ENCODE peak calls at places on chromosomes 7 and 10, in eight cellular contexts. Y is colonic mucosa, C is adrenal gland, K is neural progenitor cell, U is left ventricle myocardium inferior, I is ovary, W is fibroblast of lung, G is astrocyte. S is an unnamed sample.

GRCh38 chr7:32618987-32619386 is 123.7 kb downstream of the AVL9 start:
- DNase-seq in Y (no peak), C (no peak), K (no peak), U (no peak), I (no peak), W (peak; percentile 7), G (no peak), S (no peak)

GRCh38 chr7:90453259-90453891 is 16.1 kb upstream of the PTTG1IP2 start:
- DNase-seq in Y (no peak), C (no peak), K (no peak), U (no peak), I (no peak), W (no peak), G (no peak), S (no peak)

GRCh38 chr10:93941603-93942002 is 47.8 kb downstream of the SLC35G1 start:
- DNase-seq in Y (no peak), C (no peak), K (no peak), U (no peak), I (no peak), W (no peak), G (no peak), S (no peak)

GRCh38 chr7:30027065-30027456 is 559 bp upstream of the FKBP14 start:
- DNase-seq in Y (no peak), C (peak; percentile 39), K (no peak), U (no peak), I (no peak), W (peak; percentile 76), G (peak; percentile 70), S (peak; percentile 67)

GRCh38 chr7:83060218-83060617 is 102.5 kb downstream of the PCLO start:
- DNase-seq in Y (no peak), C (peak; percentile 33), K (no peak), U (peak; percentile 13), I (no peak), W (no peak), G (no peak), S (peak; percentile 14)

GRCh38 chr10:119595134-119595714 is 1.5 kb downstream of the TIAL1 start:
- DNase-seq in Y (peak; percentile 29), C (no peak), K (peak; percentile 38), U (no peak), I (no peak), W (peak; percentile 71), G (peak; percentile 59), S (peak; percentile 60)

GRCh38 chr7:139697031-139697430 is 80.8 kb downstream of the HIPK2 start:
- DNase-seq in Y (peak; percentile 38), C (no peak), K (no peak), U (no peak), I (no peak), W (no peak), G (no peak), S (no peak)

GRCh38 chr7:143405671-143406352 is 2.8 kb downstream of the EPHA1 start:
- DNase-seq in Y (no peak), C (no peak), K (no peak), U (no peak), I (no peak), W (no peak), G (no peak), S (no peak)

GRCh38 chr7:20136647-20137046 is 80.5 kb downstream of the MACC1 start:
- DNase-seq in Y (no peak), C (no peak), K (no peak), U (no peak), I (no peak), W (no peak), G (no peak), S (no peak)

GRCh38 chr7:132394283-132395003 is 181.8 kb downstream of the PLXNA4 start:
- DNase-seq in Y (no peak), C (no peak), K (no peak), U (no peak), I (no peak), W (no peak), G (no peak), S (no peak)

GRCh38 chr10:101130984-101131961 is at the start of gene TLX1:
- DNase-seq in Y (no peak), C (no peak), K (peak; percentile 82), U (no peak), I (no peak), W (no peak), G (no peak), S (no peak)

DNA sequence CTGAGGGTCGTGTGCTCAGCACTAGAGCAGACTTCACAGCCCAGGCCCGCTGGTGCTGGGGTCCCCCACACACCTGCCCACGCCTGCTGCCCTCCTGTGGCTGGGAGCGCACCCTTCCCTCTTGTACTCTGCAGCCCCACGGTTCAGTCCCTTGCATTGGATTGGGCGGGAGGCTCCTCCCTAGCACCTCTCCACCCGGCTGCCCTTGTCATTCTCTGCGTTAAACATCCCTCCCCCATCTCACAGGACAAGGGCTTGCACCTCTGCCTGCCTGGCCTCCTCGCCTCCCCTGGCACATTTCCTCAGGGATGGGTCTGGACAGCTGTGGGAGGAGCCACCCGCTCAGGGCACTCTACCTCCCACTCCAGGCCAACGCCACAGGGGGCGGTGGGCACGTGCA is 68.7 kb downstream of the ALOX5 start:
- DNase-seq in Y (no peak), C (no peak), K (no peak), U (no peak), I (no peak), W (no peak), G (no peak), S (no peak)
- TF ChIP-seq CTCF in Y (no peak), C (no peak), K (peak; percentile 17), U (no peak), I (no peak), W (no peak), G (no peak), S (no peak)

GRCh38 chr7:128164955-128165670 is 76.0 kb upstream of the LEP start:
- DNase-seq in Y (no peak), C (no peak), K (no peak), U (no peak), I (no peak), W (no peak), G (no peak), S (no peak)

GRCh38 chr7:128167316-128167691 is 73.8 kb upstream of the LEP start:
- DNase-seq in Y (no peak), C (peak; percentile 67), K (peak; percentile 71), U (no peak), I (peak; percentile 49), W (peak; percentile 72), G (peak; percentile 63), S (peak; percentile 68)

GRCh38 chr7:128165927-128166420 is 75.1 kb upstream of the LEP start:
- DNase-seq in Y (no peak), C (no peak), K (no peak), U (no peak), I (no peak), W (no peak), G (no peak), S (no peak)

GRCh38 chr7:128167791-128168666 is 73.0 kb upstream of the LEP start:
- DNase-seq in Y (no peak), C (no peak), K (peak; percentile 40), U (no peak), I (no peak), W (no peak), G (no peak), S (no peak)

DNA sequence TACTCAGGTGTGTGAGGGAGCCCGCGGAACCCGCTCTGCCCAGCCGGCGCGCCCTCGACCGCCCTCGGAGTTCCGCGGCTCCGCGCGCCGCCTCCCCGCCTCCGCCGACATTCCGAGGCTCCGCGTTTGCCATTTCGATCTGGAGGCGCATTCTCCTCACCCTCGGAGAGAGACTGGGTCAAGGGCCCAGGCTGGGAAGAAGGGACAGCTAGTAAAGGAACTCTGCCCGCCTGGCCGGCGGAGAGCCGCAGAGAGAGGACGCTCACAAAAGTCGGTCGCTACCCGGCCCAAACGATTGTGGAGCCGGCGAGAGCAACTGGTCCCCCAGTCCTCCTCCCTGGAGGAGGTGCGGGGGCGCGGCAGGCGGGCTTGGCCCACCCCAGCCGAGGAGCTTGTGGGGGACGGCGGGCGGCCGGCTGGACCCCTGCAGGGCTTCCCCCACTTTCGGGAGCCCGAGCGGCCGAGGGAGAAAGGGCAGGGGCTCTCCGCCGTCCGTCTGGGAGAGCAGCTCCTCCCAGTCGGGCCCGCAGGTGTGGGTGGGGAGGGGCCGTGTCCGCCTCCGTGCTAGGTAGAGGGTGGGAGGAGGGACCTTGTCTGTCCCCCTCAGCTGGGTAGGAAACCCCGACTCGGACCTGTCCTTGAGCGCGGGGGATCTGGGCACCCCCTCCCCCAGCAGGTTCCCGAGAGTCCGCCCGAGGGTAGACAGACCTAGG is 74.3 kb upstream of the LEP start:
- DNase-seq in Y (no peak), C (no peak), K (peak; percentile 64), U (no peak), I (no peak), W (peak; percentile 13), G (no peak), S (no peak)
- H3K4me3 ChIP-seq in Y (peak overlapping the region; percentile 24), C (no peak overlapping the region), K (peak overlapping the region; percentile 55), U (peak overlapping the region; percentile 63), I (peak overlapping the region; percentile 25), W (no peak overlapping the region), G (peak overlapping the region; percentile 55), S (peak overlapping the region; percentile 36)

DNA sequence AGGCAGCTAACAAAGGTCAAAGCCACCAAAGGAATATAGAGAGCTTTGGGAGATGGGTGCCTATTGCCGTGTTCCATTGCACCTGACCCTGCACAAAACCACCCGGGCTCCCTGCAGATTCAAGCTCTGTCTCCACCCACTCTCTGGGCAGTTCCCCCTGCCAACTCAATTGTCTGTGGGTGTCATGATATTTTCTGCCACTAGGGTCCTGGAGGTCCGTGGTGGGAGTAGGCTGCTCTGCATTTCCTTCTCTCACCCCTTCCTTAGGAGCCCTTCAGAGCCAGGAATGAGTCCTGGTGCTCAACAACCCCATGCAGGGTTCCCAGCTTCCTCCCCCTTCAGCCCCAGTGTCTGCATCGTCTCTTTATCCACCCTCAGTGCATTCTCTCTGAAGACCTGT is 34.1 kb downstream of the PNLIPRP2 start:
- DNase-seq in Y (no peak), C (no peak), K (peak; percentile 32), U (no peak), I (no peak), W (no peak), G (no peak), S (no peak)
- TF ChIP-seq CTCF in Y (no peak), C (no peak), K (peak; percentile 52), U (no peak), I (no peak), W (no peak), G (no peak), S (peak; percentile 27)

DNA sequence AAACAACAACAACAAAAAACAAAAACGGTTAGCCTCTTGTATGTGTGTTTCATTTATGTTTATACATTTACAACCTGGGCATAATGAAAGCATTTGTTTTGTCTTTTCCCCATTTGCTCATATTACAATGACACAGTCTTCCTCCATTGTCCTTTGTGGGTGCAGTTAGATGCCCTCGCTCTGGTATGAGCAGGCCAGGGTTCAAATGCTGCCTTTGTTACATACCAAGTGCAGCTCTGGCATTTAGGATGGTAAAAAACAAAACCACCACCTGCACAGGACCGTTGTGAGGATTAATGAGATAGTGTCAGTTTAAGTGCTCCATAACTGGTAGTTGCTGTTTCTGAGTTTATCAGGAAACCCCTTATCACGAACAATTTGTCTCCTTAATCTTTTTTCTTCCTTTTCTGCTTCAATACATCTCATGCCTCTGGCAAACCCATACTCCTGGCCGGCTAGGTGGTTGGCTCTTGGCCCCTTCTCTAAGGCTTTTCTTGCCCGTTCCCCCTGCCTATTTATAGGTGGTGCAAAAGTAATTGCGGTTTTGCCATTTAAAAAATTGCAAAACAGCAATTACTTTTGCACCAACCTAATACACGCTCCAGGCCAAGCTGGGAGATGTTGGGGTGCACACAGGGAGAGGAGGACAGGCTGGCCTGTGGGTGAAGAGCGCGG is 18.6 kb upstream of the TMEM225B start:
- DNase-seq in Y (no peak), C (no peak), K (no peak), U (no peak), I (no peak), W (no peak), G (no peak), S (no peak)
- H3K4me3 ChIP-seq in Y (peak overlapping the region; percentile 57), C (no peak overlapping the region), K (peak overlapping the region; percentile 66), U (peak overlapping the region; percentile 79), I (peak overlapping the region; percentile 53), W (peak overlapping the region; percentile 58), G (peak overlapping the region; percentile 68), S (peak overlapping the region; percentile 62)

GRCh38 chr7:93015193-93016084 is 102.3 kb downstream of the SAMD9 start:
- DNase-seq in Y (no peak), C (no peak), K (no peak), U (no peak), I (no peak), W (peak; percentile 84), G (peak; percentile 79), S (peak; percentile 69)
- TF ChIP-seq CTCF in Y (no peak), C (no peak), K (no peak), U (no peak), I (no peak), W (no peak), G (no peak), S (no peak)